ENCODE peak calls at places on chromosome 21, in six cellular contexts. One of them, this sample, is unnamed.
A peak's percentile ranks its signal among the peaks of the same experiment; 100 is the strongest.

GRCh38 chr21:14056771-14057191 is 154.0 kb downstream of the LIPI start:
- DNase-seq in prostate gland: no peak
- DNase-seq in fibroblast of lung: no peak
- DNase-seq in omental fat pad: no peak
- DNase-seq in B cell: no peak
- DNase-seq in A673: no peak
- DNase-seq in this sample: no peak

GRCh38 chr21:35423694-35424093 is 374.6 kb upstream of the RUNX1 start:
- DNase-seq in omental fat pad: no peak
- DNase-seq in B cell: no peak
- DNase-seq in A673: no peak
- DNase-seq in fibroblast of lung: peak; percentile 25
- DNase-seq in prostate gland: no peak
- DNase-seq in this sample: no peak

GRCh38 chr21:44006017-44006624 is 6.0 kb upstream of the TRAPPC10 start:
- DNase-seq in A673: no peak
- DNase-seq in omental fat pad: no peak
- DNase-seq in B cell: no peak
- DNase-seq in fibroblast of lung: peak; percentile 77
- DNase-seq in prostate gland: no peak
- DNase-seq in this sample: no peak

GRCh38 chr21:43994085-43994484 is 18.0 kb upstream of the TRAPPC10 start:
- DNase-seq in A673: no peak
- DNase-seq in omental fat pad: no peak
- DNase-seq in fibroblast of lung: no peak
- DNase-seq in prostate gland: no peak
- DNase-seq in B cell: no peak
- DNase-seq in this sample: no peak

GRCh38 chr21:29621525-29621924 is 318.3 kb downstream of the GRIK1 start:
- DNase-seq in A673: no peak
- DNase-seq in fibroblast of lung: no peak
- DNase-seq in omental fat pad: no peak
- DNase-seq in B cell: no peak
- DNase-seq in prostate gland: no peak
- DNase-seq in this sample: no peak

GRCh38 chr21:16476056-16476850 is 746.5 kb downstream of the USP25 start:
- DNase-seq in prostate gland: no peak
- DNase-seq in B cell: no peak
- DNase-seq in A673: no peak
- DNase-seq in fibroblast of lung: peak; percentile 63
- DNase-seq in omental fat pad: no peak
- DNase-seq in this sample: no peak

GRCh38 chr21:15498455-15498854 is 231.3 kb upstream of the USP25 start:
- DNase-seq in A673: no peak
- DNase-seq in prostate gland: no peak
- DNase-seq in fibroblast of lung: no peak
- DNase-seq in omental fat pad: no peak
- DNase-seq in B cell: no peak
- DNase-seq in this sample: no peak

GRCh38 chr21:44530903-44531605 is 8.9 kb downstream of the KRTAP10-1 start:
- DNase-seq in B cell: no peak
- DNase-seq in omental fat pad: no peak
- DNase-seq in A673: no peak
- DNase-seq in prostate gland: no peak
- DNase-seq in fibroblast of lung: no peak
- DNase-seq in this sample: no peak

GRCh38 chr21:16573581-16573980 is 843.8 kb downstream of the USP25 start:
- DNase-seq in prostate gland: no peak
- DNase-seq in omental fat pad: no peak
- DNase-seq in fibroblast of lung: peak; percentile 42
- DNase-seq in A673: no peak
- DNase-seq in B cell: no peak
- DNase-seq in this sample: no peak

GRCh38 chr21:43928726-43929125 is 63.7 kb downstream of the AGPAT3 start:
- DNase-seq in B cell: no peak
- DNase-seq in A673: no peak
- DNase-seq in omental fat pad: no peak
- DNase-seq in fibroblast of lung: no peak
- DNase-seq in prostate gland: peak; percentile 68
- DNase-seq in this sample: no peak

GRCh38 chr21:43701936-43702784 is 16.8 kb upstream of the PDXK start:
- DNase-seq in B cell: no peak
- DNase-seq in fibroblast of lung: no peak
- DNase-seq in omental fat pad: no peak
- DNase-seq in A673: no peak
- DNase-seq in prostate gland: no peak
- DNase-seq in this sample: no peak

GRCh38 chr21:26003428-26003827 is 167.1 kb downstream of the APP start:
- DNase-seq in B cell: no peak
- DNase-seq in fibroblast of lung: no peak
- DNase-seq in omental fat pad: no peak
- DNase-seq in prostate gland: no peak
- DNase-seq in A673: no peak
- DNase-seq in this sample: no peak

GRCh38 chr21:25995283-25995682 is 175.3 kb downstream of the APP start:
- DNase-seq in omental fat pad: no peak
- DNase-seq in prostate gland: no peak
- DNase-seq in B cell: no peak
- DNase-seq in fibroblast of lung: no peak
- DNase-seq in A673: no peak
- DNase-seq in this sample: no peak

GRCh38 chr21:25997788-25998611 is 172.6 kb downstream of the APP start:
- DNase-seq in fibroblast of lung: no peak
- DNase-seq in omental fat pad: no peak
- DNase-seq in prostate gland: peak; percentile 17
- DNase-seq in B cell: no peak
- DNase-seq in A673: peak; percentile 20
- DNase-seq in this sample: no peak

GRCh38 chr21:26001356-26001755 is 169.2 kb downstream of the APP start:
- DNase-seq in fibroblast of lung: no peak
- DNase-seq in B cell: no peak
- DNase-seq in A673: no peak
- DNase-seq in omental fat pad: no peak
- DNase-seq in prostate gland: no peak
- DNase-seq in this sample: no peak

DNA sequence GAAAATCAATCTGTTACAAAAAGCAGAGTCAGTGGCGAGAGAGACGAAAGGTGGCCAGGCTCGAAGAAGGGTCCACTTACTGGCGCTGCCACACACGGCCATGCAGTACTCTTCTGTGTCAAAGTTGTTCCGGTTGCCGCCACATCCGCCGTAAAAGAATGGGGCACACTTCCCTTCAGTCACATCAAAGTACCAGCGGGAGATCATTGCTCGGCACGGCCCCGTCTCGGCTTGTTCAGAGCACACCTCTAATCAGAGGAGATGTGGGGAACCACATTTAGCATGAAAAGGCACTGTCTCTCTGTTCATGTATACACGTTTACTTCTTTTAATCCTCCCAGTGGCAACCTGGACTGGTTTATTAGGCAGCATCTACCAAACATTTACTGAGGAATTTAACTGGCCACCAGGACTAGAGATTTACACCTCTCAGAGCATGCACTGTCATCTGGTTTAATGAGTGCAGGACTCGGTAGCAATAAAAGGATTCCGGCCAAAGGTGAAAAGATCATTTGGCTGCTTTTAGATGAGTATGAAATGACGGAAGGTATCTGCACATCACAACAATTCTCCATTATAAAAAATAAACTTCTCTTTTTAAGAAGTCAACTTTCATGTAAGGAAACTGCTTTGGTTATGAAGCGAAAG is 170.5 kb downstream of the APP start:
- DNase-seq in prostate gland: no peak
- DNase-seq in fibroblast of lung: no peak
- DNase-seq in omental fat pad: no peak
- DNase-seq in A673: no peak
- DNase-seq in B cell: no peak
- DNase-seq in this sample: no peak
- TF ChIP-seq CTCF in prostate gland: no peak
- TF ChIP-seq CTCF in fibroblast of lung: no peak
- TF ChIP-seq CTCF in omental fat pad: no peak
- TF ChIP-seq CTCF in A673: no peak
- TF ChIP-seq CTCF in B cell: no peak
- TF ChIP-seq CTCF in this sample: no peak

GRCh38 chr21:39456665-39457064 is 4.9 kb downstream of the SH3BGR start:
- DNase-seq in fibroblast of lung: no peak
- DNase-seq in prostate gland: no peak
- DNase-seq in A673: no peak
- DNase-seq in omental fat pad: no peak
- DNase-seq in B cell: no peak
- DNase-seq in this sample: no peak
- TF ChIP-seq CTCF in fibroblast of lung: no peak
- TF ChIP-seq CTCF in prostate gland: peak; percentile 6
- TF ChIP-seq CTCF in A673: peak; percentile 7
- TF ChIP-seq CTCF in omental fat pad: no peak
- TF ChIP-seq CTCF in B cell: peak; percentile 27
- TF ChIP-seq CTCF in this sample: peak; percentile 18

GRCh38 chr21:34039678-34040382 is 33.5 kb upstream of the MRPS6 start:
- DNase-seq in prostate gland: no peak
- DNase-seq in A673: no peak
- DNase-seq in omental fat pad: no peak
- DNase-seq in fibroblast of lung: no peak
- DNase-seq in B cell: no peak
- DNase-seq in this sample: no peak
- TF ChIP-seq CTCF in prostate gland: no peak
- TF ChIP-seq CTCF in A673: no peak
- TF ChIP-seq CTCF in omental fat pad: no peak
- TF ChIP-seq CTCF in fibroblast of lung: no peak
- TF ChIP-seq CTCF in B cell: no peak
- TF ChIP-seq CTCF in this sample: no peak

GRCh38 chr21:41220208-41220733 is 52.3 kb downstream of the BACE2 start:
- DNase-seq in fibroblast of lung: peak; percentile 6
- DNase-seq in B cell: no peak
- DNase-seq in prostate gland: no peak
- DNase-seq in omental fat pad: no peak
- DNase-seq in A673: no peak
- DNase-seq in this sample: no peak

GRCh38 chr21:41216486-41216885 is 48.5 kb downstream of the BACE2 start:
- DNase-seq in B cell: no peak
- DNase-seq in omental fat pad: no peak
- DNase-seq in prostate gland: peak; percentile 35
- DNase-seq in fibroblast of lung: no peak
- DNase-seq in A673: no peak
- DNase-seq in this sample: no peak

GRCh38 chr21:41222247-41223068 is 54.5 kb downstream of the BACE2 start:
- DNase-seq in fibroblast of lung: no peak
- DNase-seq in B cell: no peak
- DNase-seq in prostate gland: no peak
- DNase-seq in omental fat pad: no peak
- DNase-seq in A673: no peak
- DNase-seq in this sample: no peak

GRCh38 chr21:41217656-41218380 is 49.9 kb downstream of the BACE2 start:
- DNase-seq in fibroblast of lung: peak; percentile 51
- DNase-seq in prostate gland: no peak
- DNase-seq in B cell: no peak
- DNase-seq in omental fat pad: no peak
- DNase-seq in A673: no peak
- DNase-seq in this sample: no peak

GRCh38 chr21:41219498-41220207 is 51.7 kb downstream of the BACE2 start:
- DNase-seq in omental fat pad: no peak
- DNase-seq in fibroblast of lung: no peak
- DNase-seq in prostate gland: no peak
- DNase-seq in A673: no peak
- DNase-seq in B cell: no peak
- DNase-seq in this sample: no peak
- TF ChIP-seq CTCF in omental fat pad: no peak
- TF ChIP-seq CTCF in fibroblast of lung: no peak
- TF ChIP-seq CTCF in prostate gland: no peak
- TF ChIP-seq CTCF in A673: no peak
- TF ChIP-seq CTCF in B cell: no peak
- TF ChIP-seq CTCF in this sample: no peak

GRCh38 chr21:32389337-32390015 is 3.3 kb downstream of the URB1 start:
- DNase-seq in omental fat pad: no peak
- DNase-seq in B cell: no peak
- DNase-seq in A673: no peak
- DNase-seq in prostate gland: no peak
- DNase-seq in fibroblast of lung: no peak
- DNase-seq in this sample: no peak

GRCh38 chr21:32391755-32392154 is 1.1 kb downstream of the URB1 start:
- DNase-seq in fibroblast of lung: no peak
- DNase-seq in A673: no peak
- DNase-seq in prostate gland: no peak
- DNase-seq in omental fat pad: no peak
- DNase-seq in B cell: no peak
- DNase-seq in this sample: no peak

GRCh38 chr21:32393677-32394001 is 827 bp upstream of the URB1 start:
- DNase-seq in omental fat pad: no peak
- DNase-seq in prostate gland: no peak
- DNase-seq in A673: no peak
- DNase-seq in B cell: no peak
- DNase-seq in fibroblast of lung: no peak
- DNase-seq in this sample: no peak

GRCh38 chr21:32392299-32392879 is 423 bp downstream of the URB1 start:
- DNase-seq in prostate gland: no peak
- DNase-seq in A673: peak; percentile 26
- DNase-seq in fibroblast of lung: no peak
- DNase-seq in B cell: no peak
- DNase-seq in omental fat pad: no peak
- DNase-seq in this sample: no peak

DNA sequence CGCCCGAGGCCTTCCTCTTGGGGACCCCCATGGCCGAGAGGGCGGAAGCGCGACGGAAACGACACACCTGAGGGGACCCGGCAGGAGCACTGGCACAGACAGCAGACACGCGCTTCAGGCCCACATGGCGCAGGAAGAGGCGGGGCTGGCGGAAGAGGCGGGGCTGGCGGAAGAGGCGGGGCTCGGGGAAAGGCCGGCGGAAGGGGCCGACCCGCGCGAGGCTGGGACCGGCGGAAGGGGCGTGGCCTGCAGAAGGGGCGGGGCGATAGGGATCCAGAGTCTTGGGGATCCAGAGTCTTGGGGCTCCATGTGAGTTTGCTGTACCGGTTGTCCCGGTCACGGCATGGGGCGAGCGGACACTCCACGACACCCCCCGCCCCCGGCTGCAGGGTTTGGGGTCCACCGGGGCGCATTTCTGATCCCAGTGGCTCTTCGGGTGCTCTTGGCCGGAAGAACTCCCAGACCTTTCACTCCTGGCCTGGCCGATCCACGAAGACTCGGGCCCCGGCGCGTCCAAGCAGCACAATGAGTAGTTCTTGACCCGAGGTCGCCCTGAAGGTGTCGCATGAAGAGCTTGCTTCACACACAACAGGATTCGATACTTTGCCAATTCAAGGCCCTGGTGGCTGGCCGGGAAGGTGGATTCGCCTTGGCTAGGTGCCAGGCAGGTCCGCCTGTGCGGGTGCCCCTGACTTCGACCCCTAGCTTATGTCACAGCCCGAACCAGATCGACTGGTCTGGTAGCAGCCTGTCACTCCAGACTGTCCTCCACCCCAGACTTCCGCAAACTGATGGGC is at the start of gene URB1:
- DNase-seq in omental fat pad: peak; percentile 90
- DNase-seq in fibroblast of lung: peak; percentile 81
- DNase-seq in A673: peak; percentile 88
- DNase-seq in B cell: peak; percentile 90
- DNase-seq in prostate gland: peak; percentile 92
- DNase-seq in this sample: peak; percentile 91
- TF ChIP-seq CTCF in omental fat pad: no peak
- TF ChIP-seq CTCF in fibroblast of lung: no peak
- TF ChIP-seq CTCF in A673: no peak
- TF ChIP-seq CTCF in B cell: no peak
- TF ChIP-seq CTCF in prostate gland: no peak
- TF ChIP-seq CTCF in this sample: no peak

This sample was measured in osteocyte.